ENCODE peak calls at places on chromosomes 5 and 9, in ten cellular contexts. N is spleen; S is H54; T is activated T-cell treated with anti-CD3 and anti-CD28 coated beads for 48 hours; D is stimulated activated CD4-positive, alpha-beta T cell treated with anti-CD3 and anti-CD28 coated beads, Interleukin-12 subunit alpha, Interleukin-12 subunit beta, amount 100 ng/mL, for 24 hours; V is activated CD4-positive, alpha-beta T cell treated with anti-CD3 and anti-CD28 coated beads, Interleukin-2, amount 50 U/mL, for 1 hour; H is heart left ventricle; Q is SW480; B is posterior cingulate gyrus; L is AG04450. A is an unnamed sample.

GRCh38 chr5:97167435-97167834 is 15.6 kb downstream of the RIOK2 start:
- DNase-seq in N (no peak), S (no peak), T (no peak), D (no peak), V (no peak), H (no peak), Q (no peak), B (no peak), L (no peak), A (no peak)

GRCh38 chr5:116853992-116854391 is 279.4 kb upstream of the SEMA6A start:
- DNase-seq in N (no peak), S (no peak), T (no peak), D (no peak), V (no peak), H (no peak), Q (no peak), B (no peak), L (no peak), A (no peak)

GRCh38 chr5:68193481-68194036 is 22.0 kb upstream of the PIK3R1 start:
- DNase-seq in N (no peak), S (no peak), T (no peak), D (no peak), V (no peak), H (no peak), Q (no peak), B (no peak), L (no peak), A (no peak)

GRCh38 chr9:2012347-2012746 is 2.8 kb upstream of the SMARCA2 start:
- DNase-seq in N (no peak), S (no peak), T (no peak), D (no peak), V (no peak), H (no peak), Q (no peak), B (no peak), L (no peak), A (no peak)

GRCh38 chr9:98867109-98867433 is 59.6 kb downstream of the GALNT12 start:
- DNase-seq in N (no peak), S (no peak), T (no peak), D (no peak), V (no peak), H (peak), Q (no peak), B (no peak), L (no peak), A (no peak)

GRCh38 chr9:75858497-75859092 is 31.9 kb upstream of the PCSK5 start:
- DNase-seq in N (no peak), S (no peak), T (no peak), D (no peak), V (no peak), H (peak), Q (no peak), B (no peak), L (no peak), A (no peak)

GRCh38 chr9:124032247-124032646 is 20.7 kb downstream of the LHX2 start:
- DNase-seq in N (peak), S (no peak), T (no peak), D (no peak), V (no peak), H (no peak), Q (no peak), B (peak), L (no peak), A (no peak)

GRCh38 chr9:35616681-35617459 is 1.3 kb downstream of the CD72 start:
- DNase-seq in N (peak), S (no peak), T (peak), D (peak), V (peak), H (peak), Q (peak), B (no peak), L (no peak), A (peak)

GRCh38 chr5:100852988-100853449 is 50.1 kb downstream of the ST8SIA4 start:
- DNase-seq in N (no peak), S (no peak), T (no peak), D (no peak), V (no peak), H (no peak), Q (no peak), B (no peak), L (no peak), A (no peak)

GRCh38 chr5:149487672-149488071 is 63.6 kb downstream of the CSNK1A1 start:
- DNase-seq in N (no peak), S (no peak), T (no peak), D (no peak), V (no peak), H (no peak), Q (no peak), B (no peak), L (no peak), A (no peak)

GRCh38 chr5:109956884-109957283 is 267.2 kb downstream of the MAN2A1 start:
- DNase-seq in N (no peak), S (no peak), T (no peak), D (no peak), V (no peak), H (no peak), Q (no peak), B (no peak), L (no peak), A (no peak)

GRCh38 chr9:121073038-121073437 is 1.7 kb upstream of the CNTRL start:
- DNase-seq in N (no peak), S (no peak), T (no peak), D (no peak), V (no peak), H (peak), Q (no peak), B (no peak), L (no peak), A (no peak)

GRCh38 chr9:90724880-90725279 is 76.7 kb upstream of the SYK start:
- DNase-seq in N (no peak), S (no peak), T (no peak), D (no peak), V (no peak), H (no peak), Q (no peak), B (no peak), L (no peak), A (no peak)

GRCh38 chr9:101495810-101496209 is 37.8 kb upstream of the RNF20 start:
- DNase-seq in N (no peak), S (no peak), T (no peak), D (no peak), V (no peak), H (no peak), Q (no peak), B (no peak), L (no peak), A (no peak)

GRCh38 chr5:34891981-34892380 is 23.3 kb downstream of the RAD1 start:
- DNase-seq in N (no peak), S (no peak), T (no peak), D (no peak), V (no peak), H (peak), Q (no peak), B (no peak), L (no peak), A (no peak)

A was measured in stimulated activated CD8-positive, alpha-beta memory T cell treated with anti-CD3 and anti-CD28 coated beads, Interleukin-15, amount 100 ng/mL, for 48 hours.